ENCODE peak calls at places on chromosomes 11 and 22, in four cellular contexts. One of them, this sample, is unnamed. For H3K9me3 and H3K27me3, the result is how much of the 10 kb centered on the place peaks cover.

GRCh38 chr22:27315833-27316232 is 485.7 kb downstream of the MN1 start:
- DNase-seq in tibial artery: no peak
- DNase-seq in IMR-90: no peak
- DNase-seq in CD4-positive, alpha-beta T cell: no peak
- DNase-seq in this sample: no peak

GRCh38 chr22:42880815-42881214 is 23.7 kb upstream of the ARFGAP3 start:
- DNase-seq in tibial artery: no peak
- DNase-seq in IMR-90: no peak
- DNase-seq in CD4-positive, alpha-beta T cell: no peak
- DNase-seq in this sample: no peak

GRCh38 chr22:30435674-30436126 is 10.1 kb downstream of the MTFP1 start:
- DNase-seq in tibial artery: no peak
- DNase-seq in IMR-90: no peak
- DNase-seq in CD4-positive, alpha-beta T cell: peak
- DNase-seq in this sample: no peak

GRCh38 chr11:61362542-61362875 is 335 bp downstream of the TMEM138 start:
- DNase-seq in tibial artery: no peak
- DNase-seq in IMR-90: peak
- DNase-seq in CD4-positive, alpha-beta T cell: no peak
- DNase-seq in this sample: no peak

GRCh38 chr11:67463186-67463585 is 5.9 kb downstream of the TMEM134 start:
- DNase-seq in tibial artery: peak
- DNase-seq in IMR-90: no peak
- DNase-seq in CD4-positive, alpha-beta T cell: no peak
- DNase-seq in this sample: no peak

GRCh38 chr11:65316311-65316978 is 1.8 kb downstream of the CDC42EP2 start:
- DNase-seq in tibial artery: no peak
- DNase-seq in IMR-90: peak
- DNase-seq in CD4-positive, alpha-beta T cell: no peak
- DNase-seq in this sample: no peak

GRCh38 chr11:91653091-91653754 is 571.4 kb upstream of the FAT3 start:
- DNase-seq in tibial artery: no peak
- DNase-seq in IMR-90: no peak
- DNase-seq in CD4-positive, alpha-beta T cell: no peak
- DNase-seq in this sample: no peak

GRCh38 chr11:61189933-61190332 is 13.4 kb upstream of the PGA3 start:
- DNase-seq in tibial artery: no peak
- DNase-seq in IMR-90: no peak
- DNase-seq in CD4-positive, alpha-beta T cell: no peak
- DNase-seq in this sample: no peak

GRCh38 chr22:22487869-22488597 is 20.5 kb downstream of the ZNF280B start:
- DNase-seq in tibial artery: no peak
- DNase-seq in IMR-90: no peak
- DNase-seq in CD4-positive, alpha-beta T cell: no peak
- DNase-seq in this sample: no peak

GRCh38 chr11:36945384-36945783 is 347.3 kb upstream of the RAG2 start:
- DNase-seq in tibial artery: no peak
- DNase-seq in IMR-90: peak
- DNase-seq in CD4-positive, alpha-beta T cell: no peak
- DNase-seq in this sample: no peak

GRCh38 chr22:23399367-23400285 is 180.5 kb downstream of the IGLL1 start:
- DNase-seq in tibial artery: peak
- DNase-seq in IMR-90: no peak
- DNase-seq in CD4-positive, alpha-beta T cell: peak
- DNase-seq in this sample: no peak

GRCh38 chr11:44989831-44990566 is 39.3 kb upstream of the TP53I11 start:
- DNase-seq in tibial artery: peak
- DNase-seq in IMR-90: no peak
- DNase-seq in CD4-positive, alpha-beta T cell: no peak
- DNase-seq in this sample: no peak

DNA sequence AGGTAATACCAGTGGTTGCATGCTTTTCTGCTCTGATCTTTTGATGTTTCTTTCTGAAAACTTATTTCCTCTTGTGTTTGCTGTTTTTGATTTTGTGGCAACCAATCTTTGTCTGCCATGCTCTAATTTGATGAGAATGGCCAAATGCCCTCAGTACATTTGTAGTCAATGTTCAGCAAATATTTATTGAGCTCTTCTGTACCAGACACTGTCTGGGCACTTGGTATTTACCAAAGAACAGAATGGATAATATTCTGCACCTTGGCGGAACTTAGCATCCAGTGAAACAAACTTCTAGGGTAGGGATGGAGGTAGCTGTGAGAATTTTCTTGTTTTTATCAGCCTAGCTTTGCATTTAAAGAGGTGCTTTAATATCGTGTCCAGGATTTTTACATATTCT is 19.6 kb downstream of the PPP6R3 start:
- DNase-seq in tibial artery: no peak
- DNase-seq in IMR-90: no peak
- DNase-seq in CD4-positive, alpha-beta T cell: no peak
- DNase-seq in this sample: no peak
- H3K9me3 ChIP-seq in tibial artery: under half
- H3K9me3 ChIP-seq in IMR-90: under half
- H3K9me3 ChIP-seq in CD4-positive, alpha-beta T cell: under half
- H3K9me3 ChIP-seq in this sample: under half

DNA sequence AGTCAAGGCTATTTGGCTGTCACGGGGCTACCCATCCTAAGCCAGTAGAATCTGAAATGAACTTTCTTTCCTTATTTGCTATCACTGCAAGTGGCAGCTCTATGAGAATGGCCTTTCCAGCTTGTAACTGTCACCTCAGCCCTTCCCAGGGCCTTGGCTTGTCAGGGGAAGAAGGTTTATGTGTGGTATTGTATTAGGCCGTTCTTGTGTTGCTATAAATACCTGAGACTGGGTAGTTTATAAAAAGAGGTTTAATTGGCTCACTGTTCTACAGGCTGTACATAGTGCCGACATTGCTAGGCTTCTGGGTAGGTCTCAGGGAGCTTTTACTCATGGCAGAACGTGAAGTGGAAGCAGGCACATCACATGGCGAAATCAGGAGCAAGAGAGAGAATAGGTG is 26.8 kb upstream of the E2F8 start:
- DNase-seq in tibial artery: no peak
- DNase-seq in IMR-90: no peak
- DNase-seq in CD4-positive, alpha-beta T cell: no peak
- DNase-seq in this sample: no peak
- H3K27me3 ChIP-seq in tibial artery: under half
- H3K27me3 ChIP-seq in IMR-90: under half
- H3K27me3 ChIP-seq in CD4-positive, alpha-beta T cell: under half
- H3K27me3 ChIP-seq in this sample: under half

GRCh38 chr11:58813693-58814092 is 30.8 kb downstream of the GLYATL2 start:
- DNase-seq in tibial artery: no peak
- DNase-seq in IMR-90: no peak
- DNase-seq in CD4-positive, alpha-beta T cell: no peak
- DNase-seq in this sample: no peak
- H3K9me3 ChIP-seq in tibial artery: under half
- H3K9me3 ChIP-seq in IMR-90: under half
- H3K9me3 ChIP-seq in CD4-positive, alpha-beta T cell: under half
- H3K9me3 ChIP-seq in this sample: under half

GRCh38 chr22:45488764-45489370 is 13.8 kb upstream of the FBLN1 start:
- DNase-seq in tibial artery: no peak
- DNase-seq in IMR-90: no peak
- DNase-seq in CD4-positive, alpha-beta T cell: no peak
- DNase-seq in this sample: no peak
- H3K27me3 ChIP-seq in tibial artery: under half
- H3K27me3 ChIP-seq in IMR-90: under half
- H3K27me3 ChIP-seq in CD4-positive, alpha-beta T cell: under half
- H3K27me3 ChIP-seq in this sample: under half

DNA sequence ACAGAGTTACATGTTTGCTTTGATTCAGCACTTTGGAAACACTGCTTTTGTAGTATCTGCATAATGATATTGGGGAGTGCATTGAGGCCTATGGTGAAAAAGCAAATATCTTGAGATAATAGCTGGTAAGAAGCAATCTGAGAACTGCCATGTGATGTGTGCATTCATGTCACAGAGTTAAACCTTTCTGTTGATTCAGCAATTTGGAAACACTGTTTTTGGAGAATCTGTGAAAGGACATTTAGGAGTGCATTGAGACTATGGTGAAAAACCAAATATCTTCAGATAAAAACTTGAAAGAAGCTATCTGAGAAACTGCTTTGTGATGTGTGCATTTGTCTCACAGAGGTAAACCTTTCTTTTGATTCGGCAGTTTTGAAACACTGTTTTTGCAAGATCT is 346.8 kb downstream of the OR4C45 start:
- DNase-seq in tibial artery: no peak
- DNase-seq in IMR-90: no peak
- DNase-seq in CD4-positive, alpha-beta T cell: no peak
- DNase-seq in this sample: no peak
- H3K9me3 ChIP-seq in tibial artery: under half
- H3K9me3 ChIP-seq in IMR-90: under half
- H3K9me3 ChIP-seq in CD4-positive, alpha-beta T cell: half or more
- H3K9me3 ChIP-seq in this sample: under half